ENCODE peak calls at places on chromosomes 13 and 19, in five cellular contexts. N is mammary epithelial cell, E is GM23248, R is HCT116, J is H1. T is an unnamed sample.

GRCh38 chr19:1259206-1259872 is 9.8 kb upstream of the CIRBP start:
- DNase-seq in N (no peak), E (peak; percentile 74), J (no peak), R (no peak), T (peak; percentile 71)

GRCh38 chr19:40304306-40304705 is 19.2 kb upstream of the AKT2 start:
- DNase-seq in N (no peak), R (no peak), E (no peak), J (no peak), T (no peak)

GRCh38 chr13:76976929-76977328 is 15.0 kb upstream of the CLN5 start:
- DNase-seq in E (no peak), R (no peak), J (no peak), N (no peak), T (no peak)

GRCh38 chr19:1492474-1493006 is 1.6 kb downstream of the REEP6 start:
- DNase-seq in N (no peak), R (no peak), J (no peak), E (peak; percentile 60), T (no peak)

GRCh38 chr19:4370418-4371041 is 27.2 kb downstream of the MPND start:
- DNase-seq in E (no peak), J (peak; percentile 44), R (no peak), N (no peak), T (no peak)

GRCh38 chr13:58343081-58343480 is 711.5 kb downstream of the PCDH17 start:
- DNase-seq in R (no peak), J (no peak), N (no peak), E (no peak), T (no peak)

GRCh38 chr13:20988033-20988908 is 73.1 kb downstream of the LATS2 start:
- DNase-seq in J (no peak), N (no peak), E (no peak), R (no peak), T (no peak)

GRCh38 chr13:45773236-45773635 is 71.1 kb downstream of the CBY2 start:
- DNase-seq in E (peak; percentile 17), J (no peak), N (peak; percentile 65), R (no peak), T (no peak)

GRCh38 chr13:111316161-111316730 is 4.2 kb upstream of the TEX29 start:
- DNase-seq in J (no peak), E (no peak), R (no peak), N (no peak), T (no peak)

GRCh38 chr19:34430738-34431625 is 2.8 kb downstream of the UBA2 start:
- DNase-seq in N (peak; percentile 45), R (peak; percentile 35), E (peak; percentile 73), J (no peak), T (peak; percentile 66)

GRCh38 chr19:2330632-2331284 is 2.3 kb downstream of the SPPL2B start:
- DNase-seq in E (no peak), R (no peak), N (no peak), J (peak; percentile 54), T (no peak)

GRCh38 chr19:17242431-17243208 is 3.1 kb downstream of the NR2F6 start:
- DNase-seq in J (no peak), R (no peak), N (no peak), E (no peak), T (no peak)

GRCh38 chr13:110811008-110811720 is 97.7 kb downstream of the ING1 start:
- DNase-seq in E (no peak), R (no peak), J (peak; percentile 50), N (no peak), T (no peak)

GRCh38 chr19:33492951-33493350 is 28.6 kb downstream of the PEPD start:
- DNase-seq in J (no peak), R (no peak), E (no peak), N (no peak), T (no peak)

GRCh38 chr19:3977242-3978143 is 6.6 kb upstream of the DAPK3 start:
- DNase-seq in R (no peak), E (peak; percentile 43), J (peak; percentile 54), N (no peak), T (no peak)

GRCh38 chr19:4556574-4557185 is 2.8 kb downstream of the SEMA6B start:
- DNase-seq in J (peak; percentile 91), R (peak; percentile 69), N (peak; percentile 29), E (peak; percentile 56), T (peak; percentile 48)

GRCh38 chr19:33000910-33001309 is 28.9 kb downstream of the FAAP24 start:
- DNase-seq in E (no peak), R (no peak), N (no peak), J (no peak), T (no peak)

GRCh38 chr13:41496420-41497234 is 39.3 kb downstream of the RGCC start:
- DNase-seq in J (no peak), R (no peak), E (peak; percentile 70), N (no peak), T (no peak)

DNA sequence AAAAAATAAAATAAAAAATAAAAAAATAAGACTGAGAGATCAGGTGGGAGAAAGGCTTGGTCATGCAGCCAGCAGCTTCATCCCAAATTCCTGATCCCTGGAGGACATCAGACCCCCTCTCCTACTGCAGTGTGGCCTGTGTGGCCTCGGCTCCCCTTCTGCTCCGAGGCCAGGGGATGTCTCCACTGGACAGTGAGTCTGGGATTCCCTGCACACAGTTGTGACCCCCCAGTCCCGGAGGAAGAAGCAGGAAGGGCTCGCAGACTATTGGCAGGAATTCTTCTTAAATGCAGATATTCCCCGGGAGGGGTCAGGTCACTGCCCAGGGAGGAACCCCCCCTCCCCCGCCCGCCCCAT is 41.9 kb downstream of the ZNF627 start:
- DNase-seq in R (no peak), E (no peak), J (no peak), N (no peak), T (no peak)
- H3K9ac ChIP-seq in R (no peak overlapping the region), E (no peak overlapping the region), J (peak overlapping the region; percentile 35), N (no peak overlapping the region), T (no peak overlapping the region)

GRCh38 chr13:42798118-42798517 is 16.7 kb downstream of the FAM216B start:
- DNase-seq in E (no peak), R (no peak), N (no peak), J (no peak), T (no peak)

GRCh38 chr13:42794572-42795275 is 13.3 kb downstream of the FAM216B start:
- DNase-seq in E (peak; percentile 22), J (no peak), N (no peak), R (no peak), T (no peak)

DNA sequence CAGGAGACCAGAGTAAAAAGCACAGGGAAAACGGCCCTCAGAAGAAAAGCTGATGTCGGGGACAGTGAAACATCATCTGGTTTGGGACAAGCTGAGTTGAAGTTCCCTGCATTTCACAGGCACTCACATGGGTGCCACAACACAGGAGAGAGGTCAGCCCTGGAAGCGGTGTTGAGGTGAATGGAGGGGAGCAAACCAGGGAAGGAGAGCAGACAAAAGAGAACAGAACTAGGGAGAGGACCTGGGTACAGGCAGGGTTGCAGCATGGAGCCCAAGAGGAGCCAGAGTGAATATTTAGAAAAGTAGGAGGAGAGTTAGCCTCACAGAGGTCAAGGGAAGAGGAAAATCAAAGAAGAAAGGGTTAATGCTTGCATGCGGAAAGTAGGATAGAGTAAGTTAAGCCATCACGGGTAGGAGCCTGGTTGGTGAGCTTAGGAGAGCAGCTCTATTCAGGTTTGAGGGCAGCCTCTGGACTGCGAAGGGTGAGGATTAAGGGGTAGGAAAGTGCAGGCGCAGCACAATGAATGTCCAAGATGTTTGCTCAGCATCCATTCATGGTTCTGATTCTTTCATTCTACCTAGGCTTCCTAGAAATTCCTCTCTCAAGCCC is 15.5 kb downstream of the FAM216B start:
- DNase-seq in E (no peak), J (no peak), R (no peak), N (no peak), T (peak; percentile 31)
- H3K4me3 ChIP-seq in E (no peak overlapping the region), J (no peak overlapping the region), R (no peak overlapping the region), N (no peak overlapping the region), T (no peak overlapping the region)

GRCh38 chr19:19654441-19654840 is 9.0 kb downstream of the ATP13A1 start:
- DNase-seq in J (no peak), N (no peak), E (no peak), R (no peak), T (no peak)
- H4K20me1 ChIP-seq in J (peaks cover 25% of the 10 kb centered on the region), N (no peaks in the 10 kb centered on the region), E (no peaks in the 10 kb centered on the region), R (no peaks in the 10 kb centered on the region), T (no peaks in the 10 kb centered on the region)

DNA sequence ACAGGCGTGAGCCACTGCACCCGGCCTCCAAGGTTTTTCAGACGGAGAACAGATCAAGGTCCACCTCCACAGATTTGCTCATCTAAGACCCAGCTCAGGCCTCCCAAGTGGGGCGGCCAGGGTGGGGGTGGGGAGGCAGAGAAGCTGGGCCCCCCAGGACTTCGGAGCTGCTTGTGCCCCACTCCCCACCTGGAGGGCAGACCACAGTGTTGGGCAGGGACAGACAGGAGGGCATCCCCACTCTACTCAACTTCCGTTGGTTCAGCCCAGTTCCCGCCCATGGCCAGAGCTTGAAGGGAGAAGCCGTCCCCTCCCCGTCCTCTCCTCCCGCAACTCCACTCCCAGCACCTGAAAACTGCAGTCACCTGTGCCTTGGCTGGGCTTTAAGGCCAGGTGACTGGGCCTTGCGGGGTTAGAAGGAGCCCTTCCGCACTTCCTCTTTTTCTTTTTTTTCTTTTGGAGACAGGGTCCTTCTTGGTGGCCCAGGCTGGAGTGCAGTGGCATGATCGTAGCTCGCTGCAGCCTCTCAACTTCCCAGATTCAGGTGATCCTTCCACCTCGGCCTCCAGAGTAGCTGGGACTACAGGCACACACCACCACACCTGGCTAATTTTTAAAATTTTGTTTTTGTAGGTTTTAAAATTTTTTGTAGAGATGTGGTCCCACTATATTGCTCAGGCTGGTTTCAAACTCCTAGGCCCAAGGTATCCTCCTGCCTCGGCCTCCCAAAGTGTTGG is 734 bp upstream of the LRRC8E start:
- DNase-seq in R (no peak), N (no peak), E (no peak), J (no peak), T (no peak)
- H3K9ac ChIP-seq in R (peak overlapping the region; percentile 97), N (no peak overlapping the region), E (peak overlapping the region; percentile 93), J (no peak overlapping the region), T (no peak overlapping the region)

GRCh38 chr19:54470991-54471782 is 1.9 kb downstream of the CDC42EP5 start:
- DNase-seq in E (peak; percentile 68), R (no peak), J (peak; percentile 60), N (no peak), T (peak; percentile 49)

GRCh38 chr19:54475706-54476105 is 2.6 kb upstream of the CDC42EP5 start:
- DNase-seq in E (no peak), J (no peak), N (no peak), R (no peak), T (no peak)

GRCh38 chr19:54473983-54474382 is 887 bp upstream of the CDC42EP5 start:
- DNase-seq in E (no peak), N (no peak), J (no peak), R (no peak), T (no peak)

GRCh38 chr19:54470276-54470887 is 2.7 kb downstream of the CDC42EP5 start:
- DNase-seq in R (no peak), J (no peak), E (no peak), N (no peak), T (no peak)

DNA sequence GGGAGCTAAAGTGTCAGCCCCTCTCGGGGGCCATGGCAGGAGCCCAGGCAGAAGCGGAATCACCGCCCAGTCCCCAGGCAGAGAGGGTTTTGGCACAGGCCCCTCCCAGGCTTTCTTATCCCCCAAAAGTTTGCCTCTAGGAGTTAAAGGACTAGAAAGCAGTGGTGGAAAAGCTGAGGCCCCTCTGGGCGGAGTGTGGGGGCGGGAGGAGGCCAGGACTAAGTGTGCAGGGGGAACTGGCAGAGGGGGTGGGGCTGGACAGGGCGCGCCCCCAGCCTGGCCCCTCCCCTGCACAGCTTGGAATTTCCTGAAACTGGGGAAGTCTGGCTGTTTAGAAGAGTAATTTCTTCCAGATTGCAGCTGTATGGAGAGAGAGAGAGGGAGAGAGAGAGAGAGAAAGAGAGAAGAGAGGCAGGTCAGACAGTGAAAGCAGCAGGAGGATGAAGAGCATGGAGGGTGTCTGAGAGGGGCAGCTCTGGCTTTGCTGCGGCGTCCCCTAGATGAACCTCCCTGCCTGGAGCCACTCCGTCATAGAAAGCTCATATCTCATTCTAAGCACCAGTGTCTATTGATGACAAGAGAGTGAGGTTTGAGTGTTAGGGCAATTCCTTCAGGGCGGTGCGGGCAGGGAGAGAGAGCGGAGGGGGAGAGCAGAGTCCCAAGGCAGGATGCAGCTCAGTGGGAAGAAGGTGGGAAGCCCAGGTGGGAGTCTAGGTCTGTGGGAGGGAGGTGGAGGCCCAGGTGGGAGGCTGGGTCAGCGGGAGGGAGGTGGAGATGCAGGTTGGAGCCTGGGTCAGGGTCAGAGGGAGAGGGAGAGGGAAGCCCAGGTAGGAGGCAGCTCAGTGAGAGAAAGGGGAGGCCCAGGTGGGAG is at the start of gene CDC42EP5:
- DNase-seq in E (peak; percentile 88), R (no peak), J (no peak), N (peak; percentile 65), T (peak; percentile 32)
- H3K4me3 ChIP-seq in E (peak within 1 kb of the TSS; percentile 86), R (no peak within 1 kb of the TSS), J (no peak within 1 kb of the TSS), N (peak within 1 kb of the TSS; percentile 52), T (peak within 1 kb of the TSS; percentile 3)

T was measured in neural progenitor cell.